ENCODE peak calls at places on chromosomes 3 and 15, in four cellular contexts. K, M, O and W are unnamed samples. For H4K20me1, the result is how much of the 10 kb centered on the place peaks cover.

GRCh38 chr15:78001656-78002055 is 75.9 kb downstream of the TBC1D2B start:
- DNase-seq in O (no peak), K (no peak), M (no peak), W (no peak)

GRCh38 chr15:55277116-55277564 is 12.5 kb downstream of the RAB27A start:
- DNase-seq in O (no peak), K (peak), M (no peak), W (no peak)

GRCh38 chr3:42036483-42036823 is 54.7 kb upstream of the TRAK1 start:
- DNase-seq in O (no peak), M (peak), K (peak), W (no peak)

GRCh38 chr3:131636266-131636775 is 133.6 kb upstream of the MRPL3 start:
- DNase-seq in M (no peak), K (no peak), O (no peak), W (no peak)

GRCh38 chr3:157239082-157239704 is 79.2 kb upstream of the CCNL1 start:
- DNase-seq in K (peak), O (peak), M (peak), W (peak)

GRCh38 chr3:66113542-66113941 is 74.8 kb upstream of the MAGI1 start:
- DNase-seq in M (no peak), K (no peak), O (no peak), W (no peak)

GRCh38 chr3:27166888-27167287 is 202.3 kb downstream of the NEK10 start:
- DNase-seq in K (peak), M (no peak), O (no peak), W (no peak)

GRCh38 chr3:13583251-13584180 is 34.6 kb downstream of the FBLN2 start:
- DNase-seq in O (no peak), M (no peak), K (no peak), W (no peak)

GRCh38 chr3:188734395-188734794 is 437.4 kb upstream of the TPRG1 start:
- DNase-seq in K (no peak), O (no peak), M (peak), W (no peak)

GRCh38 chr3:123518892-123519485 is 65.9 kb downstream of the HACD2 start:
- DNase-seq in K (no peak), M (no peak), O (no peak), W (no peak)

GRCh38 chr3:72299823-72300222 is 514.9 kb upstream of the PROK2 start:
- DNase-seq in O (no peak), M (peak), K (no peak), W (no peak)

GRCh38 chr3:153394017-153394416 is 232.0 kb downstream of the RAP2B start:
- DNase-seq in M (no peak), K (no peak), O (no peak), W (no peak)

GRCh38 chr3:95227092-95227491 is 1164.2 kb downstream of the NSUN3 start:
- DNase-seq in M (no peak), O (no peak), K (no peak), W (no peak)

GRCh38 chr3:115549111-115549510 is 74.2 kb upstream of the GAP43 start:
- DNase-seq in K (peak), O (no peak), M (no peak), W (no peak)

GRCh38 chr15:52306270-52306669 is 10.7 kb upstream of the MYO5C start:
- DNase-seq in K (peak), O (no peak), M (peak), W (no peak)

GRCh38 chr3:122508135-122508914 is 6.4 kb downstream of the KPNA1 start:
- DNase-seq in M (no peak), O (no peak), K (no peak), W (no peak)

GRCh38 chr3:185915642-185916041 is 22.2 kb downstream of the TRA2B start:
- DNase-seq in O (no peak), M (no peak), K (no peak), W (peak)
- H4K20me1 ChIP-seq in O (half or more), M (under half), K (under half), W (half or more)

DNA sequence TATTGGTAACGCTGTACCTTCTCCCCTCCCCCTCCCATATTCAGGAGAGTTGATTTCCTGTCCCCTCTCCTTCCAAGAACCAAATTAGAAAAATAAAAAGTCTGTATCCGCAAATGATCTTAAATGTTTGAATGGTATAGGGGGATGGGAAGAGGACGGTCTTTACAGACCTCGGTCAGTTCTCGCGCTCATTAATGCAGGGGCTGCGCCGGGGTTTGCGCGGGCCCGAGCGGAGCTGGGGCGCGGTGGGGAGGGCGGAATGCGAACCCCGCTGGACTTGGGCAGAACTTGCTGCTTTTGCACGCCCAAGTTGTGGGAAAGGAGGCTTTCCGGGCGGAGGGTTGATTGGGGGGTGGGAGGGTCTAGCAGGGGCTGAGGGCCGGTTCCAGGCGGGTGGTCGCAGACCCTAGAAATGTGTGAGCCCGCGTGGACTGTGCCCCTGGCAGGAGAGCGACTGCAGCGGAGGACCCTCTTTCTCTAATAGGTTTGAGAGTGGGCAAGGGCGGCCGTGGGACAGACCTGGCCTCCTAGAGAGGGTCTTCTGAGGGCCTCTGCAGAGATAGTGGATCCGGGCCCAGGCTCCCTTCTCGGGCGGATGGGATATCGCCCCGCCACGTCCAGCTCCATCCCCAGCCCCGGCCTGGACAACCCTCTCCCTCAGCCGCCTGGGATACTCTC is 11.1 kb downstream of the NR2F2 start:
- DNase-seq in O (peak), M (peak), K (peak), W (no peak)
- H2AFZ ChIP-seq in O (no peak), M (no peak), K (no peak), W (no peak)

GRCh38 chr3:51679318-51679717 is 8.3 kb downstream of the TEX264 start:
- DNase-seq in O (no peak), K (no peak), M (no peak), W (no peak)
- H4K20me1 ChIP-seq in O (under half), K (under half), M (under half), W (under half)

GRCh38 chr3:33921608-33922007 is 123.2 kb downstream of the PDCD6IP start:
- DNase-seq in M (no peak), K (no peak), O (no peak), W (no peak)
- H2AFZ ChIP-seq in M (no peak), K (no peak), O (no peak), W (no peak)

GRCh38 chr3:14962762-14963161 is 15.4 kb downstream of the NR2C2 start:
- DNase-seq in O (no peak), M (no peak), K (peak), W (no peak)
- H4K20me1 ChIP-seq in O (under half), M (under half), K (under half), W (under half)

DNA sequence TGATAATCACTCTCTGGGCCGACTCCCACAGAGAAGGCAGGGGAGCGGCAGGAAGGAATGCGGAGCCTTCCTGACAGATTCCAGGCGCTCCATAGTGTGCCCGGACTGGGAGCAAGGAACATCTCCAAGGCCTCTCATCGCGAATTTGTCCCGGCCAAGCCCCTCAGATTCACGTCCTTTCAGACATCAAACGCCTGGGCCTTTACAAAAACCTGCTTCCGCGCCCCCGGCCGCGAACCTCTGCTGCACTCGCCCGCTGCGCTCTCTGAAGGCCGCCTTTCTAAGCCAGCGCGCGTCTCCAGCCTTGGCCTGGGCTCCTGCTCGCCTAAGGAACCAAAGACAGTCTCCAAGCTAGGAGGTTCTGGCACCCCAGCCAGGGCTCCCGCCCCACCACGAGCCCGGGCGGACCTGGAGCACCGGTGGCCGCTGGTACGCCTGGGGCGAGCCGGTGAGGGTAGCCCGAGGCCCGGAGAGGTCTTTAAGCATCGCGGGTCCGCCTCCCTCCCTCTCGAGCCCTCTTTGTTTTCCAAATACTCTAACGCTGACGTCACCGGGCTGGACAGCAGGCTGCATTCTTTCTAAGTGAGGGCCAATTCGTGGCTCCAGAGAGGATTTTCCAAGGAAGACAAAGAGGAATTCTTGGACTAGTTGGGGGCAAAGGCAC is 837 bp downstream of the AMOTL2 start:
- DNase-seq in K (peak), O (peak), M (peak), W (no peak)
- H2AFZ ChIP-seq in K (no peak), O (no peak), M (no peak), W (no peak)

GRCh38 chr3:87461036-87461435 is 184.7 kb upstream of the POU1F1 start:
- DNase-seq in K (no peak), M (no peak), O (no peak), W (no peak)

GRCh38 chr3:87462228-87462627 is 185.8 kb upstream of the POU1F1 start:
- DNase-seq in O (no peak), K (no peak), M (no peak), W (no peak)

GRCh38 chr3:87461443-87461842 is 185.1 kb upstream of the POU1F1 start:
- DNase-seq in O (no peak), K (no peak), M (no peak), W (no peak)
- H4K20me1 ChIP-seq in O (under half), K (under half), M (under half), W (under half)